ENCODE peak calls at places on chromosome 3, in nine cellular contexts. N is astrocyte, Z is A549, R is sigmoid colon, J is fibroblast of lung, X is uterus, I is adrenal gland, F is endothelial cell of umbilical vein, S is tibial artery. W is an unnamed sample. For H3K4me1, the result is how much of the 10 kb centered on the place peaks cover.

GRCh38 chr3:140292684-140293083 is 357.7 kb downstream of the CLSTN2 start:
- DNase-seq in N (peak), Z (no peak), R (no peak), J (peak), X (peak), I (peak), F (no peak), S (no peak), W (peak)

GRCh38 chr3:149214702-149215101 is 6.9 kb downstream of the CP start:
- DNase-seq in N (no peak), Z (peak), R (no peak), J (no peak), X (no peak), I (no peak), F (no peak), S (no peak), W (no peak)

GRCh38 chr3:107117922-107118576 is 259.2 kb upstream of the CCDC54 start:
- DNase-seq in N (peak), Z (peak), R (no peak), J (peak), X (peak), I (peak), F (peak), S (no peak), W (peak)

GRCh38 chr3:190912736-190913135 is 50.2 kb upstream of the GMNC start:
- DNase-seq in N (no peak), Z (no peak), R (no peak), J (peak), X (no peak), I (no peak), F (no peak), S (no peak), W (no peak)

GRCh38 chr3:148128136-148128535 is 569.6 kb upstream of the AGTR1 start:
- DNase-seq in N (no peak), Z (peak), R (no peak), J (no peak), X (no peak), I (no peak), F (no peak), S (no peak), W (no peak)

GRCh38 chr3:169034401-169034800 is 629.1 kb downstream of the MECOM start:
- DNase-seq in N (no peak), Z (no peak), R (no peak), J (peak), X (no peak), I (no peak), F (no peak), S (no peak), W (no peak)

GRCh38 chr3:31755911-31756658 is 223.4 kb downstream of the STT3B start:
- DNase-seq in N (no peak), Z (no peak), R (no peak), J (no peak), X (no peak), I (no peak), F (peak), S (no peak), W (no peak)

GRCh38 chr3:167684389-167684993 is 30.7 kb upstream of the WDR49 start:
- DNase-seq in N (peak), Z (peak), R (no peak), J (peak), X (no peak), I (peak), F (peak), S (no peak), W (peak)

GRCh38 chr3:174329321-174329720 is 529.8 kb upstream of the NAALADL2 start:
- DNase-seq in N (peak), Z (no peak), R (no peak), J (peak), X (no peak), I (no peak), F (no peak), S (no peak), W (no peak)

GRCh38 chr3:46690798-46691197 is 2.7 kb downstream of the ALS2CL start:
- DNase-seq in N (no peak), Z (peak), R (no peak), J (no peak), X (no peak), I (no peak), F (no peak), S (no peak), W (no peak)

GRCh38 chr3:108471346-108471935 is 39.0 kb downstream of the MYH15 start:
- DNase-seq in N (peak), Z (no peak), R (no peak), J (peak), X (no peak), I (no peak), F (no peak), S (no peak), W (no peak)

GRCh38 chr3:60207833-60208367 is 1043.4 kb downstream of the FHIT start:
- DNase-seq in N (no peak), Z (no peak), R (no peak), J (no peak), X (no peak), I (no peak), F (no peak), S (no peak), W (no peak)

GRCh38 chr3:60855250-60855649 is 396.0 kb downstream of the FHIT start:
- DNase-seq in N (no peak), Z (no peak), R (no peak), J (no peak), X (no peak), I (no peak), F (no peak), S (no peak), W (no peak)

GRCh38 chr3:148493631-148494030 is 204.1 kb upstream of the AGTR1 start:
- DNase-seq in N (no peak), Z (no peak), R (no peak), J (no peak), X (no peak), I (no peak), F (no peak), S (no peak), W (no peak)

GRCh38 chr3:32708672-32709283 is 23.8 kb downstream of the CNOT10 start:
- DNase-seq in N (no peak), Z (no peak), R (no peak), J (no peak), X (no peak), I (no peak), F (no peak), S (no peak), W (no peak)

GRCh38 chr3:139491027-139491700 is 14.8 kb upstream of the RBP2 start:
- DNase-seq in N (no peak), Z (peak), R (no peak), J (no peak), X (no peak), I (no peak), F (no peak), S (no peak), W (no peak)

GRCh38 chr3:64342940-64343691 is 117.8 kb upstream of the PRICKLE2 start:
- DNase-seq in N (peak), Z (peak), R (no peak), J (peak), X (no peak), I (peak), F (peak), S (no peak), W (no peak)

GRCh38 chr3:11305509-11305908 is 33.3 kb downstream of the ATG7 start:
- DNase-seq in N (no peak), Z (peak), R (no peak), J (no peak), X (no peak), I (peak), F (peak), S (no peak), W (no peak)

GRCh38 chr3:51500632-51501131 is 867 bp upstream of the DCAF1 start:
- DNase-seq in N (no peak), Z (no peak), R (peak), J (no peak), X (peak), I (peak), F (no peak), S (peak), W (no peak)

GRCh38 chr3:164465172-164465571 is 613.1 kb downstream of the SI start:
- DNase-seq in N (peak), Z (peak), R (no peak), J (peak), X (no peak), I (no peak), F (no peak), S (no peak), W (no peak)

GRCh38 chr3:139248593-139249255 is 95.1 kb upstream of the MRPS22 start:
- DNase-seq in N (no peak), Z (no peak), R (no peak), J (no peak), X (no peak), I (no peak), F (no peak), S (no peak), W (no peak)

GRCh38 chr3:197458179-197458707 is 97.5 kb downstream of the BDH1 start:
- DNase-seq in N (no peak), Z (peak), R (no peak), J (no peak), X (no peak), I (no peak), F (no peak), S (no peak), W (no peak)

GRCh38 chr3:44301746-44302145 is 36.8 kb upstream of the TCAIM start:
- DNase-seq in N (no peak), Z (no peak), R (no peak), J (no peak), X (no peak), I (no peak), F (no peak), S (no peak), W (no peak)

GRCh38 chr3:156216852-156217251 is 96.5 kb downstream of the KCNAB1 start:
- DNase-seq in N (no peak), Z (no peak), R (no peak), J (no peak), X (no peak), I (no peak), F (no peak), S (no peak), W (no peak)

GRCh38 chr3:55819005-55819404 is 331.9 kb upstream of the WNT5A start:
- DNase-seq in N (no peak), Z (no peak), R (no peak), J (no peak), X (no peak), I (no peak), F (no peak), S (no peak), W (no peak)

GRCh38 chr3:185332026-185332735 is 30.8 kb upstream of the MAP3K13 start:
- DNase-seq in N (peak), Z (peak), R (no peak), J (peak), X (no peak), I (no peak), F (peak), S (no peak), W (no peak)
- TF ChIP-seq CTCF in N (no peak), Z (no peak), R (no peak), J (no peak), X (no peak), I (no peak), F (no peak), S (no peak), W (no peak)

DNA sequence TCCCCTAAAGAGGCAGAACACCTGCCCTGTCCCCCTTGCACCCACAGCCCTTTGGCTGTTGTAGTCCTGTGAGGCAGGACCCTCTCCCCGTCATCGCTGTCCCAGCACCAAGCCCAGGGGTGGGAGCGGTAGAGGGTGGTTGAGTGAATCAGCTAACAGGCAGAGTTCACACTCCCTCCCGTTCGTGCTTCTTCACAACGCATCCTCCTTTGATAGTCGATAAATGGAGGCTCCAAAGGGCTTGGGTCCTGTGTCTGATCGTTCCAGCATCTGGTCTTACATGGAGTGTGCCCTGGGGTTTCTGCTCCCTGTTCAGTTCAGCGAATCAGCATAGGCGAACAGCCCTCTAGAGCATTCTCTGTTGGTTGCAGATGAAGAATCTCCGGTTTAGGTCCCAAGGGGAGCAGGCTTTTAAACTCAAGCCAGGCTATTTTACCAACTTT is 820 bp upstream of the HMCES start:
- DNase-seq in N (no peak), Z (peak), R (no peak), J (no peak), X (no peak), I (no peak), F (peak), S (peak), W (peak)
- H3K4me3 ChIP-seq in N (no peak), Z (peak), R (peak), J (no peak), X (no peak), I (no peak), F (no peak), S (peak), W (peak)

GRCh38 chr3:53178246-53178645 is 17.2 kb downstream of the PRKCD start:
- DNase-seq in N (no peak), Z (no peak), R (no peak), J (no peak), X (no peak), I (no peak), F (no peak), S (no peak), W (no peak)
- H3K4me1 ChIP-seq in N (under half), Z (under half), R (under half), J (under half), X (under half), I (under half), F (under half), S (under half), W (under half)

GRCh38 chr3:18222686-18223085 is 202.5 kb downstream of the SATB1 start:
- DNase-seq in N (no peak), Z (no peak), R (no peak), J (no peak), X (no peak), I (no peak), F (no peak), S (no peak), W (no peak)
- TF ChIP-seq CTCF in N (no peak), Z (no peak), R (no peak), J (no peak), X (no peak), I (no peak), F (no peak), S (no peak), W (no peak)

GRCh38 chr3:126209741-126210140 is 29.4 kb upstream of the ALDH1L1 start:
- DNase-seq in N (no peak), Z (no peak), R (no peak), J (no peak), X (no peak), I (no peak), F (no peak), S (no peak), W (no peak)

GRCh38 chr3:126212250-126212628 is 31.9 kb upstream of the ALDH1L1 start:
- DNase-seq in N (no peak), Z (no peak), R (no peak), J (no peak), X (no peak), I (no peak), F (no peak), S (no peak), W (no peak)

GRCh38 chr3:126211569-126211968 is 31.2 kb upstream of the ALDH1L1 start:
- DNase-seq in N (no peak), Z (no peak), R (peak), J (no peak), X (no peak), I (no peak), F (no peak), S (no peak), W (no peak)

GRCh38 chr3:126213376-126214044 is 33.1 kb upstream of the ALDH1L1 start:
- DNase-seq in N (peak), Z (no peak), R (peak), J (no peak), X (peak), I (no peak), F (no peak), S (no peak), W (no peak)

GRCh38 chr3:126212629-126213375 is 32.4 kb upstream of the ALDH1L1 start:
- DNase-seq in N (peak), Z (peak), R (peak), J (peak), X (peak), I (peak), F (peak), S (peak), W (peak)
- H3K4me3 ChIP-seq in N (peak), Z (peak), R (peak), J (no peak), X (peak), I (peak), F (no peak), S (peak), W (peak)

GRCh38 chr3:16380421-16380820 is 115.4 kb downstream of the OXNAD1 start:
- DNase-seq in N (no peak), Z (no peak), R (no peak), J (no peak), X (no peak), I (no peak), F (no peak), S (no peak), W (no peak)

GRCh38 chr3:16377847-16378302 is 112.9 kb downstream of the OXNAD1 start:
- DNase-seq in N (no peak), Z (no peak), R (no peak), J (no peak), X (no peak), I (no peak), F (no peak), S (no peak), W (no peak)

GRCh38 chr3:16379838-16380237 is 114.8 kb downstream of the OXNAD1 start:
- DNase-seq in N (no peak), Z (no peak), R (no peak), J (no peak), X (no peak), I (no peak), F (no peak), S (no peak), W (no peak)

GRCh38 chr3:16378415-16378814 is 113.4 kb downstream of the OXNAD1 start:
- DNase-seq in N (no peak), Z (no peak), R (no peak), J (no peak), X (no peak), I (no peak), F (no peak), S (no peak), W (no peak)

GRCh38 chr3:16378920-16379319 is 113.9 kb downstream of the OXNAD1 start:
- DNase-seq in N (peak), Z (no peak), R (no peak), J (peak), X (no peak), I (no peak), F (no peak), S (no peak), W (no peak)
- H3K4me1 ChIP-seq in N (under half), Z (under half), R (under half), J (under half), X (under half), I (under half), F (under half), S (under half), W (under half)

GRCh38 chr3:102676424-102676823 is 241.6 kb downstream of the ZPLD1 start:
- DNase-seq in N (no peak), Z (no peak), R (no peak), J (no peak), X (no peak), I (no peak), F (no peak), S (no peak), W (no peak)

GRCh38 chr3:102668247-102668646 is 233.4 kb downstream of the ZPLD1 start:
- DNase-seq in N (no peak), Z (no peak), R (no peak), J (no peak), X (no peak), I (no peak), F (no peak), S (no peak), W (no peak)

GRCh38 chr3:102674284-102674683 is 239.5 kb downstream of the ZPLD1 start:
- DNase-seq in N (no peak), Z (no peak), R (no peak), J (no peak), X (no peak), I (no peak), F (no peak), S (no peak), W (no peak)

GRCh38 chr3:102671005-102671404 is 236.2 kb downstream of the ZPLD1 start:
- DNase-seq in N (no peak), Z (no peak), R (no peak), J (no peak), X (no peak), I (no peak), F (no peak), S (no peak), W (no peak)

GRCh38 chr3:102673271-102674115 is 238.7 kb downstream of the ZPLD1 start:
- DNase-seq in N (peak), Z (peak), R (peak), J (peak), X (peak), I (peak), F (peak), S (no peak), W (peak)
- TF ChIP-seq CTCF in N (peak), Z (peak), R (peak), J (peak), X (peak), I (peak), F (peak), S (peak), W (peak)

DNA sequence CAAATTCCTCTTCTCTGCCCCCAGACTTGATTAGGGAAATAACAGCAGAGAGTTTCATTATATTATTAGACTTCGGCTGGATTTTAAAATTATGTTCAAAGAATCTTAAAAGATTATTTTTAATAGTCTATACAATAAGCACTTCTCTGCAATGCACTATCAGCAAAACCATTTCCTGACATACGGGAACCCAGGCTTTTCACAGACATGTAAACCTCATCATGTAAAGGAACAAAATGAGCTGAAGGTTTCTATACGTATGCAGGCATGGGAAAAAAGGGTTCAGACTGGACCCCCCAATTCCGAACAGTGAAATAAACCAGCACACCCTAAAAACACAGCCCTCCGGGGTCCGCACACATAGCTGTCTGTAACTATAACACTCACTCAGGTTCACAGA is 77.5 kb upstream of the LMOD3 start:
- DNase-seq in N (no peak), Z (no peak), R (no peak), J (no peak), X (no peak), I (no peak), F (no peak), S (no peak), W (no peak)
- H3K4me3 ChIP-seq in N (peak), Z (peak), R (peak), J (no peak), X (no peak), I (peak), F (peak), S (peak), W (no peak)

DNA sequence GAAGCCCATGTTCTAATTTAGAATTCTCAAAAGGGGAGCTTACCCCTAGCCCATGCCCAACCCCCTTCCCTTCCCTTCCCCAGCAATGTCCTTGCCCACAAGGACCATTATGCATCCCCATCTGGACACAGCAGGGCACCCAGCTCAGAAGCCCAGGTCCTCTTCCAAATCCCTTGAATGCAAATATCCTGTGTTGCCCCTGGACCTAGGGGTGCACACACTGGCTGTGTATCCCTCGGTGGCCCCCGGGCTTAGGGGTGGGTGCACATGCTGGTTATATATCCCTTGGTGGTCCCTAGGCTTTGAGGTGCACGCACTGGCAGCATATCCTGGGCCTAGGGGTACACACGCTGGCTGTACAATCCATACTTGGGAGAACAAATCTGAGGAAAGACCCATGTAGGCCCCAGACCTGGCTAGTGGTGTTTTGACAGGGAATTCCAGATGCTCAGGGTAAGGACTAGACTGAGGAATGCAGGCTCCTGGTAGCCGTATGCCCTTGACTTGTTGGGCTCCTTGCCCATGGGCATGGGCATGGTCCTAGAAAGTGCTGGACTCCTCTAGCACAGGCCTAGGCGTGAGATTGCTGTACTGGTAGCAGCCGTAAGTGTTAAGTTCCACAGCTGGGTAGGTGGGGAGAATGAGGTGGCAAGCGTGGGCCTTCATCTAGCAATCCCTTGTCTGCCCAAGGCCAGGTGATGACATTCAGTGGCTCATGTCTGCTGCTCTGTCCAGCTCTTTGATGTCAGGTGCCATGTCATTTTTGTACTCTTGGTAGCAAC is 222.4 kb downstream of the OPA1 start:
- DNase-seq in N (no peak), Z (no peak), R (no peak), J (no peak), X (no peak), I (no peak), F (no peak), S (no peak), W (no peak)
- H3K4me1 ChIP-seq in N (under half), Z (under half), R (under half), J (under half), X (under half), I (under half), F (under half), S (under half), W (under half)

W was measured in BE2C.